ENCODE peak calls at places on chromosomes 4 and X, in seven cellular contexts. J is caudate nucleus; V is activated effector memory CD4-positive, alpha-beta T cell treated with Interleukin-2 at 50 U/mL for 16 hours; M is neural crest cell; Q is A172; Y is CD4-positive, CD25-positive, alpha-beta regulatory T cell; C is small intestine. B is an unnamed sample.

GRCh38 chrX:119482497-119483480 is 14.5 kb downstream of the SLC25A5 start:
- DNase-seq in J (no peak), V (peak), M (peak), Q (peak), Y (peak), C (peak), B (peak)

GRCh38 chrX:3939967-3940610 is 226.6 kb upstream of the PRKX start:
- DNase-seq in J (no peak), V (no peak), M (peak), Q (peak), Y (peak), C (no peak), B (no peak)

GRCh38 chrX:153641575-153642312 is 5.3 kb upstream of the DUSP9 start:
- DNase-seq in J (no peak), V (no peak), M (no peak), Q (no peak), Y (no peak), C (no peak), B (no peak)

GRCh38 chrX:111164728-111165127 is 68.7 kb downstream of the PAK3 start:
- DNase-seq in J (no peak), V (no peak), M (no peak), Q (no peak), Y (no peak), C (no peak), B (peak)

GRCh38 chrX:3549442-3549875 is 164.0 kb downstream of the PRKX start:
- DNase-seq in J (no peak), V (no peak), M (peak), Q (peak), Y (no peak), C (peak), B (peak)

GRCh38 chrX:12973561-12974216 is 1.2 kb upstream of the TMSB4X start:
- DNase-seq in J (no peak), V (no peak), M (no peak), Q (no peak), Y (no peak), C (no peak), B (no peak)

GRCh38 chr4:151012836-151013235 is 2.2 kb downstream of the LRBA start:
- DNase-seq in J (no peak), V (no peak), M (no peak), Q (peak), Y (no peak), C (peak), B (no peak)

GRCh38 chr4:148542922-148543623 is 100.9 kb upstream of the NR3C2 start:
- DNase-seq in J (no peak), V (no peak), M (no peak), Q (no peak), Y (no peak), C (peak), B (no peak)

GRCh38 chr4:179292443-179292842 is 1850.2 kb upstream of the AGA start:
- DNase-seq in J (no peak), V (no peak), M (no peak), Q (peak), Y (no peak), C (no peak), B (no peak)

GRCh38 chr4:177483271-177483670 is 41.0 kb upstream of the AGA start:
- DNase-seq in J (no peak), V (no peak), M (no peak), Q (no peak), Y (no peak), C (no peak), B (no peak)

GRCh38 chrX:47097018-47097417 is 18.8 kb downstream of the RGN start:
- DNase-seq in J (no peak), V (no peak), M (no peak), Q (no peak), Y (no peak), C (no peak), B (no peak)

GRCh38 chr4:106587558-106587957 is 219.0 kb upstream of the GIMD1 start:
- DNase-seq in J (no peak), V (no peak), M (no peak), Q (peak), Y (no peak), C (no peak), B (no peak)

GRCh38 chr4:42397256-42397634 is at the start of gene SHISA3:
- DNase-seq in J (no peak), V (no peak), M (peak), Q (no peak), Y (no peak), C (peak), B (peak)

GRCh38 chr4:2855584-2855983 is 11.9 kb downstream of the ADD1 start:
- DNase-seq in J (no peak), V (no peak), M (no peak), Q (no peak), Y (no peak), C (no peak), B (no peak)

GRCh38 chr4:42600578-42600977 is 56.3 kb downstream of the ATP8A1 start:
- DNase-seq in J (no peak), V (no peak), M (no peak), Q (no peak), Y (no peak), C (no peak), B (no peak)

GRCh38 chr4:53674891-53675290 is 83.6 kb upstream of the LNX1 start:
- DNase-seq in J (no peak), V (no peak), M (no peak), Q (no peak), Y (no peak), C (no peak), B (peak)

GRCh38 chrX:79161655-79162054 is 17.2 kb downstream of the GPR174 start:
- DNase-seq in J (no peak), V (peak), M (no peak), Q (no peak), Y (peak), C (peak), B (no peak)

GRCh38 chr4:142818009-142818408 is 28.1 kb downstream of the INPP4B start:
- DNase-seq in J (no peak), V (no peak), M (no peak), Q (peak), Y (no peak), C (no peak), B (no peak)

GRCh38 chr4:99859618-99860017 is 34.6 kb downstream of the LAMTOR3 start:
- DNase-seq in J (no peak), V (no peak), M (no peak), Q (no peak), Y (no peak), C (no peak), B (no peak)

GRCh38 chrX:121308276-121308805 is 260.9 kb downstream of the GLUD2 start:
- DNase-seq in J (no peak), V (no peak), M (peak), Q (peak), Y (no peak), C (no peak), B (no peak)

GRCh38 chr4:188989371-188989770 is 850.1 kb downstream of the TRIML1 start:
- DNase-seq in J (no peak), V (no peak), M (no peak), Q (no peak), Y (no peak), C (peak), B (no peak)

GRCh38 chr4:13541720-13542576 is 2.4 kb downstream of the NKX3-2 start:
- DNase-seq in J (no peak), V (no peak), M (no peak), Q (no peak), Y (no peak), C (peak), B (no peak)

GRCh38 chr4:187236491-187236890 is 512.8 kb upstream of the FAT1 start:
- DNase-seq in J (no peak), V (no peak), M (no peak), Q (peak), Y (no peak), C (no peak), B (no peak)

GRCh38 chr4:153166971-153167501 is 37.2 kb upstream of the TRIM2 start:
- DNase-seq in J (no peak), V (no peak), M (no peak), Q (no peak), Y (no peak), C (no peak), B (no peak)

GRCh38 chrX:150845091-150845490 is 53.4 kb downstream of the CD99L2 start:
- DNase-seq in J (no peak), V (no peak), M (no peak), Q (no peak), Y (no peak), C (no peak), B (no peak)

GRCh38 chr4:3226467-3226866 is 22.5 kb upstream of the MSANTD1 start:
- DNase-seq in J (peak), V (no peak), M (no peak), Q (no peak), Y (no peak), C (peak), B (no peak)

GRCh38 chr4:107853444-107854325 is 29.0 kb downstream of the SGMS2 start:
- DNase-seq in J (no peak), V (no peak), M (no peak), Q (peak), Y (no peak), C (peak), B (no peak)

GRCh38 chr4:133969202-133969873 is 232.3 kb downstream of the PABPC4L start:
- DNase-seq in J (no peak), V (no peak), M (no peak), Q (peak), Y (no peak), C (peak), B (peak)

GRCh38 chrX:11967986-11968385 is 170.3 kb upstream of the FRMPD4 start:
- DNase-seq in J (no peak), V (no peak), M (no peak), Q (no peak), Y (no peak), C (no peak), B (no peak)

GRCh38 chr4:141275834-141276233 is 55.1 kb downstream of the ZNF330 start:
- DNase-seq in J (no peak), V (no peak), M (no peak), Q (peak), Y (no peak), C (no peak), B (no peak)

GRCh38 chr4:156974264-156974663 is 2.7 kb upstream of the PDGFC start:
- DNase-seq in J (no peak), V (no peak), M (no peak), Q (peak), Y (no peak), C (no peak), B (no peak)

B was measured in BE2C.